ENCODE peak calls at places on chromosomes 16 and 17, in eight cellular contexts. B, Y, A, N, S, Q, F and V are unnamed samples.

GRCh38 chr17:38877130-38877851 is 7.4 kb downstream of the LASP1 start:
- DNase-seq in Q (peak; percentile 43), S (no peak), B (no peak), F (peak; percentile 39), A (no peak), Y (no peak), N (peak; percentile 60), V (no peak)

GRCh38 chr17:72467841-72468653 is 347.2 kb downstream of the SOX9 start:
- DNase-seq in A (no peak), S (no peak), Q (peak; percentile 87), N (peak; percentile 91), Y (peak; percentile 88), B (peak; percentile 96), F (no peak), V (no peak)

GRCh38 chr17:38464723-38465419 is 36.6 kb downstream of the ARHGAP23 start:
- DNase-seq in S (no peak), F (no peak), Q (peak; percentile 73), Y (peak; percentile 54), B (peak; percentile 78), N (peak; percentile 76), A (no peak), V (no peak)

GRCh38 chr16:81601008-81601428 is 156.4 kb downstream of the CMIP start:
- DNase-seq in Q (no peak), Y (no peak), A (no peak), F (no peak), B (peak; percentile 98), S (no peak), N (peak; percentile 6), V (no peak)

GRCh38 chr16:49019826-49020401 is 261.7 kb downstream of the CBLN1 start:
- DNase-seq in Y (no peak), N (peak; percentile 97), S (no peak), F (no peak), Q (no peak), B (no peak), A (no peak), V (no peak)

GRCh38 chr17:78919816-78920516 is 5.2 kb downstream of the TIMP2 start:
- DNase-seq in S (no peak), F (peak; percentile 14), B (no peak), N (no peak), A (no peak), Q (no peak), Y (no peak), V (no peak)

GRCh38 chr17:78337244-78338109 is 22.4 kb downstream of the SOCS3 start:
- DNase-seq in F (peak; percentile 54), N (no peak), Q (peak; percentile 64), A (no peak), S (no peak), Y (peak; percentile 23), B (peak; percentile 94), V (peak; percentile 65)

GRCh38 chr16:66091462-66091861 is 275.0 kb upstream of the CDH5 start:
- DNase-seq in Q (no peak), N (no peak), Y (no peak), F (no peak), B (no peak), A (no peak), S (no peak), V (no peak)

GRCh38 chr17:1074886-1075665 is 78.1 kb downstream of the TIMM22 start:
- DNase-seq in S (no peak), Q (no peak), A (no peak), B (no peak), Y (no peak), N (peak; percentile 12), F (no peak), V (no peak)